ENCODE peak calls at places on chromosomes 2 and 18, in four cellular contexts. G, Z, F and T are unnamed samples.

GRCh38 chr2:207768891-207769596 is 662 bp downstream of the FZD5 start:
- DNase-seq in G (no peak), F (no peak), Z (no peak), T (no peak)

GRCh38 chr2:224194161-224194560 is 155.1 kb upstream of the SERPINE2 start:
- DNase-seq in G (no peak), F (no peak), Z (no peak), T (no peak)

GRCh38 chr2:173101687-173102086 is 26.0 kb downstream of the MAP3K20 start:
- DNase-seq in G (no peak), Z (no peak), F (peak), T (no peak)

GRCh38 chr2:76998713-76999112 is 523.5 kb downstream of the LRRTM4 start:
- DNase-seq in F (no peak), G (no peak), Z (no peak), T (no peak)

GRCh38 chr2:162318280-162319222 is at the start of gene IFIH1:
- DNase-seq in G (peak), Z (peak), F (peak), T (peak)

GRCh38 chr2:3451926-3452671 is 67.2 kb downstream of the ADI1 start:
- DNase-seq in F (no peak), Z (no peak), G (no peak), T (no peak)

GRCh38 chr18:78789850-78790249 is 189.8 kb upstream of the SALL3 start:
- DNase-seq in G (no peak), F (no peak), Z (no peak), T (no peak)

GRCh38 chr2:2580341-2580740 is 249.3 kb upstream of the MYT1L start:
- DNase-seq in F (no peak), Z (no peak), G (no peak), T (no peak)

GRCh38 chr2:15673919-15674636 is 82.4 kb downstream of the DDX1 start:
- DNase-seq in Z (no peak), G (no peak), F (peak), T (no peak)

GRCh38 chr2:220533485-220533884 is 906.1 kb downstream of the SLC4A3 start:
- DNase-seq in G (no peak), F (peak), Z (no peak), T (peak)

GRCh38 chr2:19887508-19887907 is 14.3 kb downstream of the TTC32 start:
- DNase-seq in G (no peak), F (no peak), Z (no peak), T (no peak)

GRCh38 chr2:42127425-42128424 is 41.4 kb upstream of the EML4 start:
- DNase-seq in G (no peak), Z (no peak), F (no peak), T (no peak)

GRCh38 chr18:45617284-45617683 is 2.0 kb downstream of the SLC14A2 start:
- DNase-seq in F (peak), G (peak), Z (no peak), T (peak)

GRCh38 chr2:157760949-157761348 is 115.2 kb downstream of the ACVR1 start:
- DNase-seq in Z (no peak), F (no peak), G (no peak), T (no peak)

GRCh38 chr2:108215794-108216211 is 24.0 kb upstream of the SULT1C3 start:
- DNase-seq in G (no peak), F (peak), Z (no peak), T (no peak)

GRCh38 chr18:2627821-2628276 is 27.7 kb upstream of the SMCHD1 start:
- DNase-seq in G (no peak), Z (no peak), F (no peak), T (no peak)

GRCh38 chr2:168758970-168759820 is 43.2 kb upstream of the NOSTRIN start:
- DNase-seq in G (peak), F (peak), Z (no peak), T (peak)

GRCh38 chr2:165876269-165876668 is 77.3 kb downstream of the TTC21B start:
- DNase-seq in F (no peak), G (no peak), Z (no peak), T (no peak)

GRCh38 chr2:8527031-8527430 is 154.8 kb upstream of the ID2 start:
- DNase-seq in G (no peak), Z (no peak), F (no peak), T (no peak)

GRCh38 chr18:79517322-79517721 is 121.6 kb downstream of the NFATC1 start:
- DNase-seq in G (no peak), Z (no peak), F (no peak), T (no peak)

GRCh38 chr2:153770359-153770991 is 101.2 kb upstream of the GALNT13 start:
- DNase-seq in F (no peak), G (no peak), Z (no peak), T (no peak)

GRCh38 chr2:223526106-223526505 is 76.1 kb downstream of the SCG2 start:
- DNase-seq in Z (no peak), G (no peak), F (no peak), T (no peak)

GRCh38 chr18:10408131-10408530 is 46.3 kb upstream of the APCDD1 start:
- DNase-seq in G (no peak), Z (no peak), F (no peak), T (no peak)

GRCh38 chr2:240319855-240320560 is 115.5 kb upstream of the GPC1 start:
- DNase-seq in F (peak), G (no peak), Z (no peak), T (peak)

GRCh38 chr2:11466307-11467125 is 555 bp upstream of the E2F6 start:
- DNase-seq in F (no peak), Z (no peak), G (no peak), T (no peak)

GRCh38 chr2:20635096-20635475 is 15.8 kb downstream of the HS1BP3 start:
- DNase-seq in Z (no peak), F (no peak), G (no peak), T (no peak)

GRCh38 chr2:65636024-65636423 is 203.6 kb upstream of the SPRED2 start:
- DNase-seq in G (no peak), Z (no peak), F (no peak), T (no peak)

GRCh38 chr18:9215221-9215933 is 78.8 kb downstream of the ANKRD12 start:
- DNase-seq in G (no peak), Z (no peak), F (peak), T (no peak)

GRCh38 chr2:224937887-224938286 is 104.4 kb downstream of the DOCK10 start:
- DNase-seq in F (no peak), G (no peak), Z (no peak), T (no peak)

GRCh38 chr2:176138526-176139169 is 9.1 kb downstream of the HOXD8 start:
- DNase-seq in G (no peak), Z (no peak), F (peak), T (no peak)

GRCh38 chr2:232335859-232336215 is 42.7 kb upstream of the ALPP start:
- DNase-seq in Z (no peak), F (no peak), G (no peak), T (no peak)

GRCh38 chr2:163731735-163732134 is 4.1 kb downstream of the FIGN start:
- DNase-seq in G (no peak), F (no peak), Z (no peak), T (no peak)

GRCh38 chr2:44952143-44952805 is 10.8 kb downstream of the SIX3 start:
- DNase-seq in G (no peak), F (peak), Z (peak), T (no peak)

GRCh38 chr18:48957136-48957535 is 6.4 kb upstream of the SMAD7 start:
- DNase-seq in Z (no peak), F (peak), G (no peak), T (no peak)

GRCh38 chr18:32303400-32303799 is 113.6 kb downstream of the MEP1B start:
- DNase-seq in F (no peak), Z (no peak), G (no peak), T (no peak)

GRCh38 chr2:3708576-3708975 is 5.2 kb downstream of the DCDC2C start:
- DNase-seq in Z (no peak), F (no peak), G (no peak), T (no peak)

GRCh38 chr2:37375721-37376399 is 31.4 kb downstream of the QPCT start:
- DNase-seq in G (no peak), Z (no peak), F (no peak), T (no peak)

GRCh38 chr2:161045726-161046125 is 114.5 kb upstream of the TANK start:
- DNase-seq in F (no peak), G (no peak), Z (no peak), T (no peak)

GRCh38 chr2:146890491-146890890 is 954.3 kb upstream of the ACVR2A start:
- DNase-seq in G (no peak), F (no peak), Z (no peak), T (no peak)

GRCh38 chr2:217167531-217167930 is 307.7 kb upstream of the TNP1 start:
- DNase-seq in Z (no peak), G (no peak), F (no peak), T (no peak)

GRCh38 chr2:217165547-217165946 is 305.7 kb upstream of the TNP1 start:
- DNase-seq in G (no peak), F (no peak), Z (no peak), T (no peak)

GRCh38 chr2:217164008-217164407 is 304.1 kb upstream of the TNP1 start:
- DNase-seq in G (no peak), Z (no peak), F (no peak), T (no peak)

GRCh38 chr2:217168396-217168795 is 308.5 kb upstream of the TNP1 start:
- DNase-seq in F (no peak), Z (no peak), G (no peak), T (no peak)

GRCh38 chr2:217166241-217166640 is 306.4 kb upstream of the TNP1 start:
- DNase-seq in Z (no peak), G (peak), F (peak), T (peak)
- TF ChIP-seq CTCF in Z (peak), G (peak), F (peak), T (peak)

GRCh38 chr18:24248359-24248758 is 109.5 kb downstream of the CABYR start:
- DNase-seq in G (no peak), F (no peak), Z (no peak), T (no peak)
- TF ChIP-seq CTCF in G (no peak), F (no peak), Z (no peak), T (no peak)

GRCh38 chr2:113978524-113979171 is 88.8 kb downstream of the ACTR3 start:
- DNase-seq in F (no peak), Z (no peak), G (no peak), T (no peak)

GRCh38 chr2:113981404-113982134 is 91.7 kb downstream of the ACTR3 start:
- DNase-seq in G (no peak), F (peak), Z (no peak), T (no peak)

GRCh38 chr2:113977660-113978523 is 88.0 kb downstream of the ACTR3 start:
- DNase-seq in Z (no peak), F (peak), G (no peak), T (no peak)

GRCh38 chr2:113979172-113980128 is 89.6 kb downstream of the ACTR3 start:
- DNase-seq in F (no peak), G (no peak), Z (no peak), T (no peak)

GRCh38 chr2:113980946-113981345 is 91.1 kb downstream of the ACTR3 start:
- DNase-seq in G (no peak), F (peak), Z (no peak), T (no peak)
- TF ChIP-seq CTCF in G (no peak), F (no peak), Z (no peak), T (no peak)

GRCh38 chr18:63506336-63506646 is 29.5 kb downstream of the SERPINB5 start:
- DNase-seq in G (no peak), F (no peak), Z (no peak), T (no peak)
- TF ChIP-seq CTCF in G (no peak), F (no peak), Z (no peak), T (no peak)

GRCh38 chr2:228318218-228318617 is 136.7 kb upstream of the SPHKAP start:
- DNase-seq in G (no peak), Z (peak), F (peak), T (peak)
- TF ChIP-seq CTCF in G (peak), Z (peak), F (peak), T (peak)

DNA sequence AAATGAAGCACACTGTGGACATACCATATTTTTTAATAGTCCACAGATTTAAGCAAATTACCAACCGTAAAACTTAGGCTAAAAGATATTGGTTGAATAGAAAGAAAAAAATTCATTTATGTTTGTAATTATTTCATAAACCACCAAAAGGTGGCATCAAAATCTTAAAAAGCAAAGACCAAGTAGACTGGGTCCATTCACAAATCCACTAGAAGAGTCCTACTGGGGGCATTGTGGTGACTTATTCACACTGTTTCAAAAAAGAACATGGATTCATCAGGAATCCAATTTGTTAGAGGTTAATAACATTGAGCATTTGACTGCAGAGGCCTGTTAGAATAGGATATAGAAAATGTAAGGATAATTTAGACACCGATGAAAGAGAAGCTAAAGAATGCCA is 194.9 kb upstream of the KYNU start:
- DNase-seq in Z (no peak), G (peak), F (peak), T (no peak)
- TF ChIP-seq CTCF in Z (no peak), G (peak), F (peak), T (no peak)

DNA sequence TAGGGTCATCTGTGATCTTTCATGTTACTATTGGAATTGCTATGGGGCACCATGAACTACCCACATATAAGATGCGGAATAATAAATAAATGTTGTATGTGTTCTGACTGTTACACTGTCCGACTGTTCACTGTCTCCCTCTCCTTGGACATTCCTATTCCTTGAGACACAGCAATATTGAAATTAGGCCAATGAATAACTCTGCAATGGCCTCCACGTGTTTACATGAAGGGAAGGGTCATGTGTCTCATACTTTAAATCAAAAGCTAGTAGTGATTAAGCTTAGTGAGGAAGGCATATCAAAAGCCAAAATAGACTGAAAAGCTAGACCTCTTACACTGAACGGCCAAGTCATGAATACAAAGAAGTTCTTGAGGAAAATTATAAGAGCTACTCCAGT is 751.3 kb downstream of the SOCS6 start:
- DNase-seq in Z (no peak), F (no peak), G (no peak), T (no peak)
- TF ChIP-seq CTCF in Z (no peak), F (no peak), G (no peak), T (no peak)

GRCh38 chr18:40157120-40157519 is 1797.9 kb upstream of the PIK3C3 start:
- DNase-seq in Z (no peak), F (no peak), G (no peak), T (no peak)

GRCh38 chr18:40159141-40160017 is 1795.7 kb upstream of the PIK3C3 start:
- DNase-seq in Z (no peak), F (peak), G (no peak), T (peak)
- TF ChIP-seq CTCF in Z (peak), F (peak), G (no peak), T (peak)

GRCh38 chr2:79630060-79630459 is 117.2 kb downstream of the CTNNA2 start:
- DNase-seq in Z (no peak), G (no peak), F (no peak), T (no peak)
- TF ChIP-seq CTCF in Z (no peak), G (no peak), F (no peak), T (no peak)